ENCODE peak calls at places on chromosomes 11 and 22, in six cellular contexts. C is heart right ventricle; G is CD4-positive, alpha-beta T cell; D is cardiac muscle cell; K is tibial artery; Q is lung. W is an unnamed sample.
A peak's percentile ranks its signal among the peaks of the same experiment; 100 is the strongest.

GRCh38 chr11:79809487-79809886 is 368.7 kb upstream of the TENM4 start:
- DNase-seq in K (no peak), Q (no peak), G (no peak), D (peak; percentile 75), C (no peak), W (no peak)

GRCh38 chr11:61828629-61829407 is 718 bp downstream of the FADS2 start:
- DNase-seq in Q (peak; percentile 43), D (peak; percentile 68), G (peak; percentile 11), K (peak; percentile 88), C (peak; percentile 56), W (peak; percentile 39)

GRCh38 chr11:122170815-122171475 is 54.9 kb upstream of the BLID start:
- DNase-seq in C (no peak), Q (no peak), D (no peak), G (no peak), K (no peak), W (no peak)

GRCh38 chr11:46681814-46682213 is 18.6 kb downstream of the ARHGAP1 start:
- DNase-seq in D (no peak), C (no peak), K (no peak), Q (no peak), G (no peak), W (no peak)

GRCh38 chr11:86091566-86091965 is 22.7 kb upstream of the PICALM start:
- DNase-seq in Q (no peak), G (no peak), C (no peak), D (no peak), K (peak; percentile 78), W (no peak)

GRCh38 chr11:67353317-67354313 is at the start of gene POLD4:
- DNase-seq in G (peak; percentile 91), C (peak; percentile 98), K (peak; percentile 100), Q (peak; percentile 98), D (peak; percentile 97), W (peak; percentile 90)

GRCh38 chr11:85088286-85088685 is 538.9 kb downstream of the DLG2 start:
- DNase-seq in C (no peak), Q (no peak), G (no peak), D (no peak), K (no peak), W (no peak)

GRCh38 chr11:119641991-119642745 is 86.8 kb downstream of the NECTIN1 start:
- DNase-seq in D (peak; percentile 31), K (no peak), Q (no peak), C (no peak), G (no peak), W (peak; percentile 8)

GRCh38 chr11:33559567-33559966 is 141.1 kb downstream of the C11orf91 start:
- DNase-seq in G (no peak), C (no peak), D (no peak), Q (no peak), K (no peak), W (no peak)

GRCh38 chr11:36478700-36479329 is 31.3 kb downstream of the TRAF6 start:
- DNase-seq in C (peak; percentile 62), G (no peak), K (no peak), D (peak; percentile 50), Q (no peak), W (peak; percentile 51)

GRCh38 chr11:14578551-14578956 is 58.4 kb upstream of the PSMA1 start:
- DNase-seq in Q (peak; percentile 30), D (peak; percentile 5), C (peak; percentile 26), K (no peak), G (peak; percentile 79), W (no peak)

GRCh38 chr11:118791961-118792578 is 1.1 kb upstream of the DDX6 start:
- DNase-seq in D (no peak), K (peak; percentile 74), G (peak; percentile 21), Q (peak; percentile 46), C (peak; percentile 31), W (no peak)

GRCh38 chr11:80993561-80993960 is 1552.7 kb upstream of the TENM4 start:
- DNase-seq in K (no peak), C (no peak), G (no peak), D (no peak), Q (no peak), W (no peak)

GRCh38 chr22:34072585-34072984 is 152.3 kb upstream of the LARGE1 start:
- DNase-seq in Q (no peak), D (no peak), G (no peak), C (no peak), K (no peak), W (no peak)

GRCh38 chr11:113111156-113111555 is 149.9 kb downstream of the NCAM1 start:
- DNase-seq in Q (no peak), K (no peak), C (no peak), D (no peak), G (no peak), W (no peak)

GRCh38 chr11:1953489-1954284 is 6.6 kb downstream of the MRPL23 start:
- DNase-seq in G (no peak), D (no peak), Q (no peak), C (peak; percentile 19), K (peak; percentile 60), W (peak; percentile 21)

GRCh38 chr11:25037431-25037830 is 540.6 kb downstream of the LUZP2 start:
- DNase-seq in C (no peak), K (no peak), G (no peak), D (no peak), Q (no peak), W (no peak)

GRCh38 chr22:35337932-35338331 is 38.2 kb downstream of the TOM1 start:
- DNase-seq in Q (no peak), D (no peak), C (no peak), K (no peak), G (no peak), W (no peak)

GRCh38 chr11:6498121-6498520 is 1.0 kb downstream of the DNHD1 start:
- DNase-seq in Q (no peak), D (no peak), K (peak; percentile 81), G (no peak), C (no peak), W (no peak)

DNA sequence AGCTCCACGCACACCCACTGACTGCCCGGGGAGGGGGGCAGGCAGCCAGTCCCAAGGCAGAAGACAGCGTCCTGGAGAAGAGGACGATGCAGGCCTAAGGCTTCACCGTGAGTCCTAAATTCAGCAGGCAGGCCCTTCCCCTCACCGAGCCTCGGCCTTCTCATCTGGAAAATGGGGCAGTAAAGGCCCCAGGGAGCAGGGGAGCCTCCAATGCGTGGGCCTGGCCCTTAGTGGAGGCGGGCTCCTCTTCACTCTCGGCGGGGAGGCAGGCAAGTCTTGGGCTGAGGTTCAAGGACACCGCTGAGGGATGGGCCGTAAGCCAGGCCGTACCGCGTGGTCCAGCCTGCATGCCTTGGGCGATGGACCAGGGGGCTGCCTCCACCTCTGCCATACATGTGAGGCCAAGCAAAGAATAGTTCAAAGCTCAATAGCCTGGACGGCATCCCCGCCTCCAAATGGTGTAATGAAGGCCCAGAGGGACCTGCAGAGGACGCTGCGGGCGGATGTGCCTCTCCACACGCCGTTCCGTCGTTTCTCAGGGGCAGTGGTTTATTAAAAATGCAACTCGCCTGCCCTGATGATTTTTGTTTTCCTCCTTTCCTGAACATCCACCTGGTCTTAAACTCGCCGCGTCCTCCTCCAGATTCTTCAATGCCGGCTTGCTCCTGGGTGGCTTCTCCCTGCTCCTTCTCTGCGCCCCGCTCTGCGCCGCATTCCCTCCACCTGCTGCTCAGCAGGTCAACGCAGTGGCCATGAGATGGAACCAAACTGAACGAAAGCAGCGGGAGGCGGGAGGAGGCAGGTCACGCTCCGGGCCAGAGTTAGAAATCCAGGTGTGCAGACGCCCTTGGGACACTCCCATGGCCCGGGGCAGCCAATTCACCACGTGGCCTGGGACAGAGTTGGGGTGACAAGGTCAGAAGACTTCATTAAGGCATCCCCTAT is 627.8 kb downstream of the TBC1D22A start:
- DNase-seq in Q (no peak), K (no peak), C (no peak), D (no peak), G (no peak), W (no peak)
- H3K9me3 ChIP-seq in Q (no peaks in the 10 kb centered on the region), K (no peaks in the 10 kb centered on the region), C (no peaks in the 10 kb centered on the region), D (no peaks in the 10 kb centered on the region), G (no peaks in the 10 kb centered on the region), W (no peaks in the 10 kb centered on the region)

DNA sequence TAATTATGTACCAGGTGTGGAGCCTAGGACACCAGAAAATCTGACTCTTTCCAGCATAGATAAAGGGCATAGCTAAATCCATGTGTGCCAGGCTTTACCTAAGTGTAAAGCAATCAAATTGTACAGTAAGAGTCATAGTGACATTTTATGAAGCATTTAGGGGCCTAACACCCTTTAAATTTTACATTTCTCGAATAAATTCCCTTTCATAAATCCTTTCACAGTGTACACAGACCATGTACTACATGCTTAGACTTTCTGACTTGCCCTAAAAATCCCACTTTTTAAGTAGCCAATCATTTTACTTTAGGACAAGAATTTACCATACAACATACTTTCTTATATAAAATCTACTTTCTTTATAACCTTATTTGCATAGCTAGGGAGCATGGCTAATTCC is 727.6 kb upstream of the LUZP2 start:
- DNase-seq in Q (no peak), K (no peak), G (no peak), D (no peak), C (no peak), W (no peak)
- H3K9me3 ChIP-seq in Q (peaks cover 2% of the 10 kb centered on the region), K (no peaks in the 10 kb centered on the region), G (no peaks in the 10 kb centered on the region), D (peaks cover 7% of the 10 kb centered on the region), C (no peaks in the 10 kb centered on the region), W (peaks cover 4% of the 10 kb centered on the region)

DNA sequence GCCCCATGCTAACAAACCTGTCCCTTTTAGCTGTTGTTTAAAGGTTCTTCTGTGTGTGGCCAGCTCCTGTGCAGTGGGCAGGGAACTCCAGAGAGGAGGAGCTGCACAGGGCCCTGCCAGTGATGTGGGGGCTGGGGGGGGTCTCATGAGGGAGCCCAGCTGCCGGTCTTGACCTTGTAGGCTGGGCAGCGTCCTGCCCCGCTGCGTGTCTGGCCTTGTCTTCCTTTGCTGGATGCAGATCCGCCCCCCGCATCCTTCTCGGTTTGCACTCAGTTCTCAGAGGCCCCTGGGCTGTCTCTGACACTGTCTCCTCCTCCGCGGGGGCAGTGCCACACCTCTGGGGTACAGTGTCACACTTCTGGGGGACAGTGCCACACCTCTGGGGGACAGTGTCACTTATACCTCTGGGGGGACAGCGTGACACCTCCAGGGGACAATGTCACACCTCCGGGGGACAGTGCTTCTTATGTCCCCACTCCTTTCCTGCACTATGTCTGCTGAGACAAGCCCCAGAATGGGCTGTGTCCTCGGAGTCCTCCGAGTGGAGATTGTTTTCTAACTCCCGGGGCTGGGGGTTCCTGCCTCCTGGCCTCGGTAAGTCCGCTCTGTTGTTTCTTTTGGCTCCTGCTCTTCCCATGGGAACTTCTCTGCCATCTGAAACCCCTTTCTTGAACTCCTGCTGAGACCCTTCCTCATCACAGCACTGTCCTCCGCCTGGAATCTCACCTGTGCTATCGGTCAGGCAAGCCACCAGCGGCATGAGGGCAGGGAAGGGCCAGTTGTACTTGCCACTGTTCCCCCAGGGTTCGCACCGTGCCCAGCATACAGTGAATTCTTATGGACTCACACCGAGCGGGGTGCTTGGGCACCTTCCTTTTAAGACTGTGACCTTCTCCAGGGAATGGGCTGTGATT is 788.3 kb downstream of the TBC1D22A start:
- DNase-seq in K (peak; percentile 45), D (no peak), C (no peak), Q (no peak), G (no peak), W (no peak)
- H3K9me3 ChIP-seq in K (no peaks in the 10 kb centered on the region), D (no peaks in the 10 kb centered on the region), C (no peaks in the 10 kb centered on the region), Q (no peaks in the 10 kb centered on the region), G (no peaks in the 10 kb centered on the region), W (peaks cover 3% of the 10 kb centered on the region)

DNA sequence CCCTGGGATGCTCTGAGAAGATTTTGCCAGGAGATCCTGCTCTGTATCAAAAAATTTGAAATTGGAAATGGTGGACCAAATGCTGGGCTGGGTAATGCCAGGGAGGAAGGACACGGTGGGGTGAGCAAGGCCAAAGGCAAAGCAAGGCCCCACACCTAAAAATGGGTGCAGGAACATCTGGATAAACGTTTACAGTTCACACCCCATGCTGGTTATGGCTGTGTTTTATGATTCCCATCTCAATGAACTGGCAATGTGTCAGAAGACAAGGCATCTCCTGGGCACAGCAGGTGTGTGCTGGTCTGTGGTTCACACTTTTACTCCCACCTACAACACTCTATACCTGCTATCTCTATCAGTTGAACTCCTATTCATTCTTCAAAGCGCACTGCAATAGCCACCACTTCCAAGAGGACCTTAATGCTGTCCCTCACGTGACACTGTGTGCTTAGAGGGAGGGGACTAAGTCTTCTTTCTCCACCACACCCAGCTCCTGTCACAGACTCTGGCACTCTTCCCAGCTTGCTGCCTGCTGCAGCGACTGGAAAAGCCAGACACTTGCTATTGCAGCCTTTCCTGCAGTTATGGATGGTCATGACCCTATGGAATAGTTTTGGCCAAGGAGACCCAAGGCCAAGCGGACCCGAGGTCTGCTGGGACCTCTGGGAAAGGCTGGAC is 277.5 kb downstream of the CTTN start:
- DNase-seq in G (no peak), D (no peak), K (no peak), Q (no peak), C (no peak), W (no peak)
- H3K9me3 ChIP-seq in G (no peaks in the 10 kb centered on the region), D (no peaks in the 10 kb centered on the region), K (no peaks in the 10 kb centered on the region), Q (no peaks in the 10 kb centered on the region), C (no peaks in the 10 kb centered on the region), W (no peaks in the 10 kb centered on the region)

W was measured in PC-9.